ENCODE peak calls at places on chromosomes 2 and 18, in seven cellular contexts. Y is esophagus squamous epithelium, P is uterus, D is Peyer's patch, H is IMR-90, Z is HCT116, K is A549. I is an unnamed sample.
A peak's percentile ranks its signal among the peaks of the same experiment; 100 is the strongest.

GRCh38 chr2:26238301-26238958 is 6.0 kb downstream of the HADHA start:
- DNase-seq in Y (no peak), P (no peak), D (no peak), H (peak; percentile 4), Z (no peak), K (no peak), I (no peak)

GRCh38 chr2:16962459-16962858 is 296.8 kb upstream of the CYRIA start:
- DNase-seq in Y (no peak), P (no peak), D (no peak), H (no peak), Z (no peak), K (no peak), I (no peak)

GRCh38 chr18:36769611-36770314 is 59.0 kb downstream of the TPGS2 start:
- DNase-seq in Y (no peak), P (no peak), D (no peak), H (no peak), Z (peak; percentile 13), K (peak; percentile 16), I (no peak)

GRCh38 chr2:160224060-160224459 is 24.0 kb upstream of the ITGB6 start:
- DNase-seq in Y (no peak), P (no peak), D (no peak), H (peak; percentile 98), Z (peak; percentile 84), K (peak; percentile 92), I (no peak)

GRCh38 chr2:174342600-174343342 is 8.0 kb downstream of the SP9 start:
- DNase-seq in Y (no peak), P (no peak), D (no peak), H (no peak), Z (no peak), K (no peak), I (peak; percentile 81)

GRCh38 chr2:234075947-234076346 is 25.4 kb downstream of the SPP2 start:
- DNase-seq in Y (no peak), P (no peak), D (no peak), H (no peak), Z (no peak), K (no peak), I (no peak)

GRCh38 chr2:68901199-68901515 is 30.0 kb upstream of the BMP10 start:
- DNase-seq in Y (no peak), P (no peak), D (no peak), H (peak; percentile 42), Z (no peak), K (no peak), I (no peak)

GRCh38 chr2:233360771-233361176 is 6.5 kb downstream of the DGKD start:
- DNase-seq in Y (no peak), P (no peak), D (peak; percentile 4), H (no peak), Z (no peak), K (no peak), I (peak; percentile 15)

GRCh38 chr2:24730481-24730880 is 62.7 kb downstream of the PTRHD1 start:
- DNase-seq in Y (no peak), P (no peak), D (no peak), H (peak; percentile 75), Z (no peak), K (no peak), I (no peak)

DNA sequence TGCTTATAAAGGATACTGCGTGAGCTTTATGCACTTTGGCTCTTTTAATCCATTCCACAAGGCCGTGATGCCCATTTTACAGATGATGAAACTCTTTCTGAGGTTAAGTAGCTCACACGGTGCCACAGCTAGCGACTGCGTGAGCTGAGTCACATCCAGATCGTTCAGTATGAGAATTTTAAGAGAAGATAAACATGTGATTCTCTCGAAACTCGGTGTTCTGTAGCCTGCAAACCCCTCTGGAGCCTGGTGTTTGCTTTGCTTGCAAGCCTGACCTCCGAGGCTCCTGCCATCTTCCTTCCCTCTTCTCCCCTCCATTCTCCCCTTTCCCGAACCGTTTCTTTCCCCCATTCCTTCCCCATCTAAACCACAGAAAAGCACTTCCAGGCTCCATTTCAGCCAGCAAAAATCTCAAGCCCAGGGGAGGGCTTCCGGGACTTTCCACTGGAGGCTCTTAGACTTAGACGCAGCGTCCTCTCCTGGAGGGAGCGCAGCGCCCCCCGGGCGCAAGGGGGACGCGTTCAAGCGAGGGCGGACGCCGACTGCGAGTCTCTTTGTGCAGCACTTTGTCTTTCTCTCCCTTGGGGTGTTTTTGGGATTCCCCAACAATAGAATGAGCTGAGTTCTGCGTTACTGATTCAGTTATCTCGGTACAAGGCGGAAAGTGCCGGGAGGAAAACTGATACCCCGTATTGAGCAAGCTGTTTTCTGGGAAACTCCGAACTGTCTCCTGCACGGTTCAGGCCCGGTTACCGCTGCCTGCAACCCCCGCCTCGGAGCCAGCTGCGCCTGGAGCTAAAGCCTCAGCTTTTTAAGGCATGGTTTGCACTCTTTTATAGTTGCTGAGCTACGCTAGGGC is 38.0 kb downstream of the CYP1B1 start:
- DNase-seq in Y (no peak), P (peak; percentile 56), D (no peak), H (peak; percentile 47), Z (no peak), K (no peak), I (no peak)
- H3K4me3 ChIP-seq in Y (peak overlapping the region; percentile 5), P (peak overlapping the region; percentile 23), D (peak overlapping the region; percentile 23), H (peak overlapping the region; percentile 9), Z (no peak overlapping the region), K (peak overlapping the region; percentile 11), I (no peak overlapping the region)

GRCh38 chr2:28595323-28595722 is 99.5 kb downstream of the PLB1 start:
- DNase-seq in Y (no peak), P (no peak), D (no peak), H (no peak), Z (no peak), K (no peak), I (no peak)

GRCh38 chr2:28593356-28593755 is 97.5 kb downstream of the PLB1 start:
- DNase-seq in Y (no peak), P (peak; percentile 17), D (no peak), H (no peak), Z (no peak), K (no peak), I (no peak)

GRCh38 chr2:28592481-28592880 is 96.6 kb downstream of the PLB1 start:
- DNase-seq in Y (no peak), P (peak; percentile 8), D (no peak), H (no peak), Z (no peak), K (no peak), I (peak; percentile 74)

GRCh38 chr2:28594029-28594368 is 98.1 kb downstream of the PLB1 start:
- DNase-seq in Y (no peak), P (peak; percentile 10), D (no peak), H (no peak), Z (no peak), K (no peak), I (no peak)

DNA sequence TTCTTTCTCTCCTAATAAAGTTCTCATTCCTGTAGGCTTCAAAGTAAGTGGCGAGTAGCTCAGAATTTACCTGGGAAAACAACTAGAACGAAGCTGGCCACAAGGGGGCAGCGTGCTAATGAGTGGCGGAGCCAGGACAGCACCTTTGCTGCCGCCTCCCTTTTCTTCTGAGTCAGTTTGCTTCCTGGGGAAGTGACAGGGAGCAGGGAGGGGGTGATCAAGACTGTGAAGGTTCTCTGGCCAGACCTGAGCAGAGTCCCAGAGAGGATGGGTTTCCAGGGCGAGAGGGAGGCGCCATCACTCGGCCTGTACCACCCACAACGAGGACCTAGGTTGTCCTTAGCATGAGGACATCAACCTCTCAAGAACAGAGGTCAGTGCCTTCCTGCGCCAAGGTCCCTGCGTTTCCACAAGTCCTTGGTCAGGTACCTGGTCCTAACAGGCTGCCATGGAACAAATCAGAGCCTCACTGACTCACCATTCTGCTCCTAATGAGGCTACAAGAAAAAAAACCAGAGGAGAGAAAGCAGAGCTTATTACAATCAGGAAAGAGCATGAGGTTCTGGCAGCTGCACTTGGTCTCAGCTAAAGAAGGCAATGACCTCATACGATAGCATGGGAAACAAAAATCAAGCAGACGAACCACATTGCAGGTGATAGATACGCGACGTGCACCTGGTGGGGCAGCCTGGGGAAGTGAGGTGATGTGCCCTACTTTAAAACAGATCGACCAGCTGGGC is 98.7 kb downstream of the PLB1 start:
- DNase-seq in Y (peak; percentile 29), P (peak; percentile 92), D (peak; percentile 92), H (peak; percentile 82), Z (peak; percentile 88), K (peak; percentile 89), I (peak; percentile 91)
- TF ChIP-seq POLR2A in Y (no peak), P (no peak), D (no peak), H (no peak), Z (no peak), K (no peak), I (no peak)

GRCh38 chr2:236865052-236865451 is 220.6 kb upstream of the COPS8 start:
- DNase-seq in Y (no peak), P (no peak), D (no peak), H (no peak), Z (no peak), K (no peak), I (peak; percentile 65)

GRCh38 chr2:236862961-236863728 is 222.5 kb upstream of the COPS8 start:
- DNase-seq in Y (no peak), P (no peak), D (no peak), H (peak; percentile 82), Z (no peak), K (no peak), I (peak; percentile 83)

GRCh38 chr2:236867441-236868260 is 218.0 kb upstream of the COPS8 start:
- DNase-seq in Y (no peak), P (no peak), D (no peak), H (no peak), Z (no peak), K (no peak), I (peak; percentile 29)

GRCh38 chr2:236863729-236864126 is 222.0 kb upstream of the COPS8 start:
- DNase-seq in Y (no peak), P (no peak), D (no peak), H (no peak), Z (no peak), K (no peak), I (no peak)

DNA sequence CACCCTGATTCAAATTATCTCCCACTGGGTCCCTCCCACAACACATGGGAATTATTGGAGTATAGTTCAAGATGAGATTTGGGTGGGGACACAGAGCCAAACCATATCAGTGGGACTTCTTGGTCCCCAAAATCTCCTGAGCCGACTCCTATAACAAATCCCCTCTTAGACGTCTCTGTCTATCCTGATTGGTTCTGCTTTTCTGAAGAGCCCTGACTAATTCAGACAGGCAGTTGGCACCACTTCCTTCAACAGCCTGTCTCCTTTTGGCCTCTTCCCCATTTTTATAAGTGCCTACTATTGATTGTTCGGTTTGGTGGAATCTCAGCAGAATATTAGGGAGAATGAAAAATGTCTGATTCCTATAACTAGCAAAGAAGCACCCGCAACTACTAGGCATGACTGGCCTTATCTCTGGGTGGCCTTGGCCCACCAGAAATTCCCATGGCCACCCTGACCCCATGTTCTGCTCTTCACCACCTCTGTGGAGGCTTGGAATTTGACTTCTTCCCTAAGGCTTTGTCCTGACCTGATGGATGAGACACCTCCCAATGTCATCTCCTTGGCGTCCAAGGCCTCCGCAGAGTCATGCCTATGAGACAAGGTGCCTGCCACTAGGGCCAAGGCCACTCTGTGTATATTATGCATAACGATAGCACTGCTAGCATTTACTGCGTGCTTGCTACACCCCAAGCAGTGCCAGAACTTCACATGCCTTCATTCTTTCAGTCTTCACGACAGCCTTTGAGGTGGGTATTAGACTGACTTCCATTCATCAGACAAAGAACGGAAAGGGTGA is 218.9 kb upstream of the COPS8 start:
- DNase-seq in Y (no peak), P (no peak), D (no peak), H (no peak), Z (no peak), K (no peak), I (peak; percentile 60)
- TF ChIP-seq CTCF in Y (no peak), P (no peak), D (no peak), H (no peak), Z (no peak), K (no peak), I (no peak)

DNA sequence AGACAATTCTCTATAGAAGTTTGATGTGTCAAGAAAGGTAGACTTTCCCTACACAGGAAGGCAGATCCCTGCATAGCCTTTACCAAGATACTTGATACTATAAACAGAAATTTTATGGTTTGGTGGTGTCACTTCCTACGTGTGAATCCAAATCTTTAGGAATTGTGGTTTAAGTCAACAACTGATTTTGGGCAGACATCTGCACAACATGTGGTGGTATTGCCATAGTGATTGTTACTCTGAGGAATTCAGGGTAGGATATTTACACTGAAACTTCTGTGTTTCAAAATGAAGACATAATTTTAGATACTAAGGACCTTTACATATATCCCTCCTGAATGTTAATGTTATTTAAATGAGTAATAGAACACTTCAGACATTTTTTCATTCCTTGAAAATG is 77.0 kb downstream of the MDH1 start:
- DNase-seq in Y (no peak), P (no peak), D (no peak), H (peak; percentile 89), Z (no peak), K (no peak), I (no peak)
- H3K4me3 ChIP-seq in Y (no peak overlapping the region), P (no peak overlapping the region), D (no peak overlapping the region), H (no peak overlapping the region), Z (no peak overlapping the region), K (no peak overlapping the region), I (no peak overlapping the region)